ENCODE peak calls at places on chromosomes 1 and 21, in ten cellular contexts. J is dorsolateral prefrontal cortex; Y is mesendoderm; B is right cardiac atrium; I is endothelial cell of umbilical vein; P is spleen; N is neuronal stem cell; C is CD8-positive, alpha-beta memory T cell; Q is upper lobe of right lung; U is CD8-positive, alpha-beta T cell. R is an unnamed sample.
A peak's percentile ranks its signal among the peaks of the same experiment; 100 is the strongest.

GRCh38 chr1:44628962-44629756 is 45.1 kb downstream of the TMEM53 start:
- DNase-seq in B (no peak), I (no peak), P (no peak), J (no peak), N (no peak), Y (no peak), Q (no peak), C (no peak), U (no peak), R (no peak)

GRCh38 chr1:51518033-51518729 is 885 bp downstream of the EPS15 start:
- DNase-seq in I (peak; percentile 57), C (peak; percentile 71), B (peak; percentile 74), Y (peak; percentile 91), P (peak; percentile 85), J (no peak), Q (peak; percentile 73), U (no peak), N (peak; percentile 32), R (no peak)

GRCh38 chr1:236111527-236112331 is 30.6 kb upstream of the GPR137B start:
- DNase-seq in J (no peak), N (no peak), P (no peak), Y (no peak), C (no peak), Q (no peak), I (no peak), U (no peak), B (no peak), R (no peak)

GRCh38 chr1:223227031-223227430 is 84.0 kb upstream of the TLR5 start:
- DNase-seq in J (no peak), U (no peak), C (no peak), P (no peak), N (no peak), I (no peak), Y (no peak), B (no peak), Q (no peak), R (no peak)

GRCh38 chr1:156025873-156026272 is 5.1 kb upstream of the SSR2 start:
- DNase-seq in J (no peak), U (no peak), P (no peak), C (peak; percentile 54), Q (peak; percentile 76), I (peak; percentile 64), B (peak; percentile 57), Y (peak; percentile 82), N (peak; percentile 49), R (peak; percentile 60)

GRCh38 chr1:211589782-211590721 is 11.1 kb upstream of the SLC30A1 start:
- DNase-seq in U (no peak), I (no peak), J (no peak), P (peak; percentile 89), C (no peak), Q (peak; percentile 88), Y (no peak), N (no peak), B (peak; percentile 90), R (no peak)

GRCh38 chr1:53376041-53376461 is 48.2 kb upstream of the LRP8 start:
- DNase-seq in Q (peak; percentile 57), J (peak; percentile 39), Y (no peak), U (no peak), P (peak; percentile 73), I (no peak), C (no peak), N (no peak), B (no peak), R (peak; percentile 18)

GRCh38 chr1:107262472-107263286 is 121.8 kb downstream of the NTNG1 start:
- DNase-seq in B (no peak), P (no peak), U (no peak), N (no peak), Y (no peak), J (no peak), I (no peak), C (no peak), Q (no peak), R (no peak)

GRCh38 chr1:86758570-86758969 is 54.2 kb downstream of the SH3GLB1 start:
- DNase-seq in Q (no peak), J (no peak), N (no peak), U (no peak), C (no peak), B (no peak), I (no peak), Y (no peak), P (no peak), R (no peak)

GRCh38 chr1:243841507-243841906 is 8.5 kb downstream of the AKT3 start:
- DNase-seq in C (no peak), N (no peak), Q (no peak), I (peak; percentile 32), J (no peak), P (no peak), U (no peak), Y (no peak), B (no peak), R (no peak)

GRCh38 chr1:118143136-118143535 is 41.9 kb downstream of the SPAG17 start:
- DNase-seq in P (no peak), U (no peak), I (no peak), J (no peak), Q (no peak), C (no peak), Y (no peak), N (no peak), B (no peak), R (no peak)

GRCh38 chr1:50750021-50750619 is 209.9 kb downstream of the FAF1 start:
- DNase-seq in B (no peak), P (no peak), Y (peak; percentile 24), J (no peak), C (no peak), N (no peak), I (peak; percentile 61), U (no peak), Q (no peak), R (no peak)

GRCh38 chr1:227942021-227942715 is 5.6 kb downstream of the WNT9A start:
- DNase-seq in C (peak; percentile 31), I (no peak), U (no peak), J (peak; percentile 39), Y (no peak), Q (peak; percentile 48), B (peak; percentile 43), N (no peak), P (peak; percentile 73), R (peak; percentile 67)

GRCh38 chr1:75174031-75174760 is 40.0 kb downstream of the LHX8 start:
- DNase-seq in B (no peak), I (no peak), N (no peak), J (no peak), Q (no peak), P (no peak), Y (no peak), U (no peak), C (no peak), R (no peak)

GRCh38 chr1:203187306-203188264 is 1.1 kb upstream of the CHI3L1 start:
- DNase-seq in C (no peak), Q (peak; percentile 56), U (no peak), Y (no peak), P (peak; percentile 45), J (peak; percentile 38), B (no peak), I (no peak), N (no peak), R (no peak)
- H3K27ac ChIP-seq in C (no peak overlapping the region), Q (peak overlapping the region; percentile 55), U (no peak overlapping the region), Y (no peak overlapping the region), P (peak overlapping the region; percentile 50), J (peak overlapping the region; percentile 84), B (no peak overlapping the region), I (no peak overlapping the region), N (no peak overlapping the region), R (peak overlapping the region; percentile 49)

GRCh38 chr21:44876849-44877575 is 3.5 kb upstream of the PTTG1IP start:
- DNase-seq in B (no peak), Y (no peak), Q (peak; percentile 23), C (no peak), N (no peak), U (no peak), P (no peak), I (no peak), J (peak; percentile 12), R (no peak)

GRCh38 chr21:44874240-44874496 is 678 bp upstream of the PTTG1IP start:
- DNase-seq in B (no peak), N (no peak), J (no peak), I (peak; percentile 62), C (no peak), Q (no peak), Y (no peak), P (no peak), U (no peak), R (no peak)

GRCh38 chr21:44873356-44874239 is at the start of gene PTTG1IP:
- DNase-seq in U (peak; percentile 98), I (peak; percentile 99), N (peak; percentile 99), Q (peak; percentile 100), B (peak; percentile 100), J (peak; percentile 97), Y (peak; percentile 98), C (peak; percentile 99), P (peak; percentile 100), R (peak; percentile 100)

GRCh38 chr21:44874497-44875331 is 1.2 kb upstream of the PTTG1IP start:
- DNase-seq in P (peak; percentile 93), Q (peak; percentile 86), I (peak; percentile 61), C (peak; percentile 65), N (no peak), Y (peak; percentile 33), J (no peak), U (no peak), B (peak; percentile 93), R (peak; percentile 78)

DNA sequence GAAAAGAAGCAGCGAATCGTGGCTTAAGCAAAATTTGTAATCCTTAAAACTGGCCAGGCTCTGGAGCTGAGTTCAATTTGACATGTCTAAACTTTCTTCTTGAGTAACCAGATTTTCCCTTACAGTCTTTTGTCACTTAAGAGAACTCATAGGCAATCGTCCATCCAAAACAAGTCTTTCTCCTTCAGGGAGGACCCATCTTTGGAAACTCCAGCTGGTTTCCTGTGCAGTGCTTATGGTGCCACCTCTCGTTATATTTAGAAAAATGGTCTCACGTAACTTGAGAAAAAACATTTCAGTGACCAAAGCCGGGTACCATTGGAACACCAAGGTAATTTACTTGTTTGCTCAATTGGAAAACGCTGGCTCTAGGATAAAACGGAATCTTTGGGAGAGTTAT is 1.9 kb upstream of the PTTG1IP start:
- DNase-seq in N (no peak), J (no peak), U (no peak), C (no peak), Q (no peak), P (no peak), Y (no peak), I (peak; percentile 71), B (no peak), R (no peak)
- H3K4me3 ChIP-seq in N (no peak overlapping the region), J (peak overlapping the region; percentile 85), U (peak overlapping the region; percentile 76), C (peak overlapping the region; percentile 74), Q (peak overlapping the region; percentile 76), P (peak overlapping the region; percentile 89), Y (no peak overlapping the region), I (no peak overlapping the region), B (peak overlapping the region; percentile 44), R (peak overlapping the region; percentile 93)

DNA sequence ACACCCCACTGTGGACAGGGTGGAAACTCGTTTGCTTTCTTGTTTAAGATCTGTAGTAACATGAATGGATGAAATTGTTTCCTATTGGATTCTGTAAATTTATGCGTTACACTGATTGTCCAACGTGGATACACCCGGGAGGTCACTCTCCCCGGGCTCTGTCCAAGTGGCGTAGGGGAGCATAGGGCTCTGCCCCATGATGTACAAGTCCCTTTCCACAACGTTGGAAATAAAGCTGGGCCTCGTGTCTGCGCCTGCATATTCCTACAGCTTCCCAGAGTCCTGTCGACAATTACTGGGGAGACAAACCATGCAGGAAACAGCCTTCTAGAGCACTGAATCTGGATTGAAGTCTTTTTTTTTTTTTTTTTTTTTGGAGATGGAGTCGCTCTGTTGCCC is 1.4 kb downstream of the RCC1 start:
- DNase-seq in P (no peak), I (no peak), U (no peak), N (no peak), B (no peak), Y (no peak), C (no peak), Q (no peak), J (no peak), R (no peak)
- H3K27ac ChIP-seq in P (peak overlapping the region; percentile 94), I (peak overlapping the region; percentile 78), U (peak overlapping the region; percentile 77), N (peak overlapping the region; percentile 62), B (peak overlapping the region; percentile 28), Y (peak overlapping the region; percentile 96), C (peak overlapping the region; percentile 90), Q (peak overlapping the region; percentile 91), J (peak overlapping the region; percentile 12), R (peak overlapping the region; percentile 85)

GRCh38 chr1:17118268-17118667 is 983 bp downstream of the PADI2 start:
- DNase-seq in J (no peak), I (no peak), B (no peak), Q (no peak), C (no peak), Y (no peak), U (no peak), N (no peak), P (no peak), R (no peak)
- H3K4me3 ChIP-seq in J (peak overlapping the region; percentile 94), I (no peak overlapping the region), B (no peak overlapping the region), Q (peak overlapping the region; percentile 42), C (no peak overlapping the region), Y (no peak overlapping the region), U (no peak overlapping the region), N (no peak overlapping the region), P (peak overlapping the region; percentile 45), R (no peak overlapping the region)